ENCODE peak calls at places on chromosomes 2 and 18, in four cellular contexts. K, P, I and D are unnamed samples.

GRCh38 chr2:160091381-160091780 is 29.0 kb upstream of the PLA2R1 start:
- DNase-seq in I (no peak), K (no peak), P (no peak), D (no peak)

GRCh38 chr2:191629001-191629453 is 48.9 kb upstream of the NABP1 start:
- DNase-seq in P (no peak), K (no peak), I (no peak), D (no peak)

GRCh38 chr2:54373855-54374254 is 82.3 kb upstream of the SPTBN1 start:
- DNase-seq in I (no peak), P (no peak), K (no peak), D (no peak)

GRCh38 chr2:27956895-27957294 is 66.4 kb downstream of the BABAM2 start:
- DNase-seq in I (no peak), P (no peak), K (no peak), D (no peak)

GRCh38 chr2:120991401-120991800 is 255.7 kb downstream of the GLI2 start:
- DNase-seq in K (no peak), I (no peak), P (no peak), D (no peak)

GRCh38 chr2:59816075-59816474 is 737.4 kb downstream of the BCL11A start:
- DNase-seq in I (no peak), P (no peak), K (no peak), D (no peak)

GRCh38 chr18:55401638-55402191 is 186.3 kb downstream of the TCF4 start:
- DNase-seq in K (no peak), P (no peak), I (no peak), D (no peak)

GRCh38 chr2:51441786-51442185 is 409.9 kb upstream of the NRXN1 start:
- DNase-seq in P (no peak), I (no peak), K (no peak), D (no peak)

GRCh38 chr2:67400560-67401464 is 3.7 kb downstream of the ETAA1 start:
- DNase-seq in I (no peak), P (no peak), K (no peak), D (no peak)
- H3K27ac ChIP-seq in I (peak), P (no peak), K (no peak), D (no peak)

GRCh38 chr2:169964740-169965139 is 137.5 kb downstream of the UBR3 start:
- DNase-seq in P (no peak), I (no peak), K (no peak), D (no peak)
- H3K27ac ChIP-seq in P (no peak), I (no peak), K (no peak), D (no peak)

GRCh38 chr2:174586896-174587295 is 10.7 kb downstream of the WIPF1 start:
- DNase-seq in I (no peak), K (no peak), P (no peak), D (no peak)

GRCh38 chr2:174587607-174588006 is 10.0 kb downstream of the WIPF1 start:
- DNase-seq in P (no peak), I (no peak), K (no peak), D (no peak)

GRCh38 chr2:174589334-174589733 is 8.3 kb downstream of the WIPF1 start:
- DNase-seq in P (no peak), K (no peak), I (no peak), D (no peak)

GRCh38 chr2:174590346-174590745 is 7.3 kb downstream of the WIPF1 start:
- DNase-seq in K (no peak), P (no peak), I (no peak), D (no peak)

DNA sequence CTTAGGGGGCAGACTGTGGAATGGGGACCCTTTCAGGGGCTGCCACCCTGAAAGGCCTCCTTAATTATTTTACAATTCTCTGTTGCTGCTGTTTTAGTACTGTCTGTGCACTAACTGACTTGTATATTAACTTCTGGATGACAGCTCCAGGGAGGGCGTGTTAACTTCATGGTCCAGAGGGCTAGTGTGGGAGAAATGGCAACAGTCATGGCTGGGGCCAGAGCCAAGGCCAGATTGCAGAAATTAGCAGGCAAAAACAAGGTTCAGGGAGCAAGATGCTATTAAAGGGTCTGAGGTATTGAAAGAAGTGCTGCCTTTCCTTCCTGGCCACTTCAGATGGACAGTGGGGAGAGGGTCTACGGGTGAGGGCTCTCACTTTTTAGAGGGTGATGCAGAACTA is 9.1 kb downstream of the WIPF1 start:
- DNase-seq in P (no peak), I (no peak), K (no peak), D (no peak)
- H3K27ac ChIP-seq in P (peak), I (no peak), K (no peak), D (no peak)

GRCh38 chr18:77361382-77361781 is 111.7 kb downstream of the GALR1 start:
- DNase-seq in I (no peak), P (no peak), K (no peak), D (no peak)

GRCh38 chr18:77366725-77367641 is 117.3 kb downstream of the GALR1 start:
- DNase-seq in I (peak), P (no peak), K (no peak), D (no peak)

GRCh38 chr18:77369644-77370043 is 120.0 kb downstream of the GALR1 start:
- DNase-seq in I (no peak), P (no peak), K (no peak), D (no peak)

GRCh38 chr18:77365667-77366066 is 116.0 kb downstream of the GALR1 start:
- DNase-seq in K (no peak), I (no peak), P (no peak), D (no peak)

GRCh38 chr18:77366067-77366724 is 116.5 kb downstream of the GALR1 start:
- DNase-seq in P (no peak), K (no peak), I (no peak), D (no peak)
- H3K27ac ChIP-seq in P (no peak), K (no peak), I (no peak), D (peak)

GRCh38 chr2:30253873-30254691 is 22.7 kb downstream of the LBH start:
- DNase-seq in P (no peak), I (no peak), K (no peak), D (no peak)
- H3K27ac ChIP-seq in P (peak), I (peak), K (peak), D (no peak)

GRCh38 chr18:74546007-74546406 is 11.7 kb downstream of the CNDP1 start:
- DNase-seq in P (no peak), K (no peak), I (no peak), D (no peak)

GRCh38 chr18:74544898-74545297 is 10.6 kb downstream of the CNDP1 start:
- DNase-seq in I (no peak), P (no peak), K (no peak), D (no peak)

GRCh38 chr18:74539289-74539688 is 5.0 kb downstream of the CNDP1 start:
- DNase-seq in I (no peak), P (no peak), K (no peak), D (no peak)

GRCh38 chr18:74541703-74542555 is 7.6 kb downstream of the CNDP1 start:
- DNase-seq in I (no peak), K (no peak), P (no peak), D (peak)

DNA sequence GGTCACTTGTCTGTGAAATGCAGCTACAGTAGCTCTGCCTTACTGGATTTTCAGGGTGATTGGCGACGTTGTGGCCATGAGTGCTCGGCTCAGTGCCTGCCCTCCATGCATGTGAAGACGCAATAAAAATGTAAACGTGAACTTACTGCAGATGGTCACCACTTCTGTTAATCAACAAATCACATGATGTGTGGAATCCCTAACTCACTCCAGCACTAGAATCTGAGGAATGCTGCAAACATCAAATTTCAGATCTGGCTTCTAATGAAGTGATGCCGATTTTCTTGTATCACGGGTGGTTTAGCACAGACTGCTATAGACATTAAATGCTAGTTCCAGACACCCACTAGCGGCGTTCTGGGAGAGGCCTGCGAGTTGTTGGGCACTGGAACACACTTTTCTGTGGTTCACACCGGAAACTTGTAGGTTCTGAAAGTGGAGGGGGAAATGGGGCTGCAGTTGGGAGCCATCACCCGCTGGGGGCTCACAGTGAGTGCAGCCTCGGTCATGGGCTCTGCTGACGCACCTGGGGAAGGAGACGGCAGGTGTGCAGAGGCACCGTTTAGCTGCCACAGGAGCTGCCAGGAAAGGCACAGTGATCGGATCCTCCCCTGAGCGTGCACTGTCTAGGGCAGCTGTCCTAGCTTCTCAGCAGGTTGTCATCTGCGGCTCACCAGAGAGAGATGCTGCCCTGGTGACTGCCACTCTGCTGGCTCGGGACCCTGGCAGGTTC is 6.6 kb downstream of the CNDP1 start:
- DNase-seq in K (no peak), I (no peak), P (peak), D (no peak)
- H3K27ac ChIP-seq in K (no peak), I (no peak), P (no peak), D (peak)